ENCODE peak calls at places on chromosomes 16 and 17, in ten cellular contexts. J is stomach, H is endothelial cell of umbilical vein, Q is suprapubic skin, D is H1, U is breast epithelium, A is HepG2, T is prostate gland, G is HCT116, M is vagina. V is an unnamed sample.
A peak's percentile ranks its signal among the peaks of the same experiment; 100 is the strongest.

GRCh38 chr17:66737524-66737923 is 97.4 kb upstream of the CACNG5 start:
- DNase-seq in J (no peak), H (peak; percentile 33), Q (no peak), D (no peak), U (no peak), A (no peak), T (no peak), G (no peak), M (no peak), V (no peak)

GRCh38 chr16:4117250-4117578 is 972 bp upstream of the ADCY9 start:
- DNase-seq in J (no peak), H (no peak), Q (no peak), D (no peak), U (no peak), A (no peak), T (no peak), G (no peak), M (no peak), V (peak; percentile 71)

GRCh38 chr17:18026408-18026776 is 12.6 kb downstream of the ATPAF2 start:
- DNase-seq in J (no peak), H (peak; percentile 29), Q (no peak), D (no peak), U (no peak), A (no peak), T (no peak), G (no peak), M (no peak), V (no peak)

GRCh38 chr16:83110221-83110768 is 483.5 kb downstream of the CDH13 start:
- DNase-seq in J (no peak), H (no peak), Q (no peak), D (no peak), U (no peak), A (no peak), T (no peak), G (no peak), M (no peak), V (no peak)

GRCh38 chr17:62680541-62681052 is 53.1 kb downstream of the MRC2 start:
- DNase-seq in J (peak; percentile 52), H (no peak), Q (no peak), D (no peak), U (peak; percentile 54), A (no peak), T (no peak), G (no peak), M (no peak), V (peak; percentile 51)

GRCh38 chr17:83028851-83029250 is 50.6 kb upstream of the METRNL start:
- DNase-seq in J (peak; percentile 22), H (no peak), Q (no peak), D (no peak), U (no peak), A (no peak), T (no peak), G (no peak), M (no peak), V (no peak)

GRCh38 chr16:11036868-11037410 is 92.6 kb downstream of the CLEC16A start:
- DNase-seq in J (no peak), H (no peak), Q (peak; percentile 45), D (no peak), U (no peak), A (no peak), T (no peak), G (no peak), M (no peak), V (no peak)

GRCh38 chr17:81231766-81232581 is 6.9 kb downstream of the TEPSIN start:
- DNase-seq in J (no peak), H (no peak), Q (no peak), D (no peak), U (no peak), A (no peak), T (no peak), G (no peak), M (no peak), V (no peak)

GRCh38 chr17:60577147-60577925 is 22.7 kb upstream of the PPM1D start:
- DNase-seq in J (no peak), H (peak; percentile 67), Q (no peak), D (no peak), U (no peak), A (peak; percentile 17), T (peak; percentile 45), G (no peak), M (no peak), V (no peak)

GRCh38 chr16:71867934-71868333 is 16.0 kb downstream of the ZNF821 start:
- DNase-seq in J (no peak), H (no peak), Q (no peak), D (no peak), U (no peak), A (peak; percentile 21), T (no peak), G (no peak), M (no peak), V (no peak)

GRCh38 chr16:56594292-56594619 is 4.9 kb downstream of the MT3 start:
- DNase-seq in J (no peak), H (no peak), Q (no peak), D (no peak), U (no peak), A (no peak), T (no peak), G (no peak), M (no peak), V (no peak)

GRCh38 chr16:48478418-48478817 is 93.2 kb upstream of the SIAH1 start:
- DNase-seq in J (no peak), H (no peak), Q (no peak), D (no peak), U (no peak), A (no peak), T (no peak), G (no peak), M (no peak), V (no peak)

DNA sequence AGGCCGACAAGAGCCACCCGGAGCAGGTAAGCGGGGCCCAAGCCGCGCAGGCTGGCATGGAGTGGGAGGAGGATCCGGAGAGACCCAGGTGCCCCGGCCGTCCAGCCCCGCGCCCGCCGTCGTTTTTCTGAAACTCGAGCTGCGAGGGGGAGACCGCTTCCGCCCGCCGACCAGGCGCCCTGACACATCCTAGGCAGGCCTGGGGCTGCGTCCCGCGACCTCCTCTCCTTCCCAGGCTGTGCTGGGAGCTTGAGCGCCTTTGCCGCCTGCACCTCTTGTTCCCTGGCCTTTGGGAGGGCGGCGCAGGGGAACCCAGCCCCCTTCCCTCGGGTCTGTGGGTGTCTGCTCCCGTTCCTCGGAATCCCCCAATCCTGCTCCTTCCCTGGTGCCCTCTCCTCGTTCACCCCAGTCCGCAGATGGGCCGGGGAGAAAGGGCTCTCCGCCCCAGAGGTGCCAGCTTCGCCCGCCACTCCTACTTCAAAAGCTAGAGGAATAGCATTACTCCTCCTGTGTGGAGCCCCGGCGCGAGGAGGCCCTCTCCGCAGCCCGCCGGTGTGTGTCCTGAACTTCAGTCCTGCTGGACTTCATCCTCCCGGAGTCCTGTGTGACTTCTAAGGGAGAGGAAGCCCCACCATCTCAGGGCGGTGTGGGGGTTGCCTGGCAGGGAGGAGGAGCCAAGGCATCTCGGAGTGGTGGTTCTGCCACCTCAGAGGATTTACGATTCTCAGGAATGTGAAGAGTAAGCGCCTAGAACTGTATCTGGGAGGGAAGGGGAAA is 1.0 kb downstream of the NHERF1 start:
- DNase-seq in J (no peak), H (no peak), Q (no peak), D (no peak), U (no peak), A (no peak), T (no peak), G (no peak), M (no peak), V (peak; percentile 93)
- TF ChIP-seq POLR2A in J (no peak), H (no peak), Q (no peak), D (no peak), U (no peak), A (no peak), T (no peak), G (no peak), M (no peak), V (no peak)

GRCh38 chr17:53017227-53017626 is 805.5 kb upstream of the KIF2B start:
- DNase-seq in J (no peak), H (no peak), Q (no peak), D (no peak), U (no peak), A (no peak), T (no peak), G (no peak), M (no peak), V (no peak)
- TF ChIP-seq POLR2AphosphoS5 in J (no peak), H (no peak), Q (no peak), D (no peak), U (no peak), A (no peak), T (no peak), G (no peak), M (no peak), V (no peak)

GRCh38 chr17:28004344-28004743 is 38.1 kb upstream of the NLK start:
- DNase-seq in J (no peak), H (no peak), Q (no peak), D (no peak), U (no peak), A (no peak), T (no peak), G (no peak), M (no peak), V (no peak)

GRCh38 chr17:28010406-28010805 is 32.1 kb upstream of the NLK start:
- DNase-seq in J (no peak), H (no peak), Q (no peak), D (no peak), U (no peak), A (no peak), T (no peak), G (no peak), M (no peak), V (no peak)

GRCh38 chr17:28008526-28008925 is 34.0 kb upstream of the NLK start:
- DNase-seq in J (peak; percentile 46), H (peak; percentile 66), Q (no peak), D (peak; percentile 84), U (no peak), A (peak; percentile 16), T (peak; percentile 10), G (peak; percentile 8), M (no peak), V (no peak)
- H3K36me3 ChIP-seq in J (no peaks in the 10 kb centered on the region), H (no peaks in the 10 kb centered on the region), Q (no peaks in the 10 kb centered on the region), D (no peaks in the 10 kb centered on the region), U (no peaks in the 10 kb centered on the region), A (no peaks in the 10 kb centered on the region), T (no peaks in the 10 kb centered on the region), G (no peaks in the 10 kb centered on the region), M (no peaks in the 10 kb centered on the region), V (no peaks in the 10 kb centered on the region)

DNA sequence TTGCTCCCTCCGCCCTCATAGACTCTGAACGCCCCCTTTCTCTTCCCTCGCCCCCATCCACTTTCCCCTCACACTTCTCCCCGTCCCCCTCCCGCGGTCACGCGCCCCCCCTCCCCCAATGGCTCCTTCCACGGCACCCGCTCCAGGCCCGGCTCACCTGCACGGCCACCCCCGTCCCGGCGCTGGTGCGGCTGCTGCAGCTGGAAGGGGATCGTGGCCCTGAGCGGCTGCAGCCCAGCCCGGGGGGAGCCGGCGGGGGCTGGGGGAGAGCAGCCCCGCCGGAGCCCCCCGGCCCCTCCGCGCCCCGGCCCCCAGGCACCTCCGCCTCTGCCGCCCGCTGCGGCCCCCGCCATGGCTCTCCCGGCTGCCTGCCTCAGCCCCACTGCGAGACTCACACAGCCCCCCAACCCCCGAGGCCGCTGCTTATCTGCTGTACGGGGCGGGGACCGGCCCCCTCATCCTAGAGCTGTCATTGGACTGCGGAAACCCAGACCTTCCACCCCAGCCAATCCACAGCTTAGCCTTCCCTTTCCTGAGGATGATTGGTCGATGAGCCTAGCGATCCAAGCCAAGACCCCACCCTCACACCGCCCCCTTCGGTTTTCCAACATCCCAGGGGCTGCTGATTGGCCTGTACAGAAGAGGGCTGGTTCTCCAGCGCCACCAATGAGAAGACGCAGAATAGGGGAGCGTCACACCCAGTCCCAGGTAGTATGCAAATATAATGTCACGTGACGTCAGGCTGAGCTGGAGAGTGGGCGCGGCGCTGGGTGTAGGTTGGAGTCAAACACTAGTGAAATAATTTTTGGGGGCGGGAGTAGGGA is at the start of gene FAM117A:
- DNase-seq in J (peak; percentile 97), H (peak; percentile 99), Q (peak; percentile 98), D (peak; percentile 91), U (peak; percentile 100), A (peak; percentile 100), T (peak; percentile 99), G (peak; percentile 100), M (peak; percentile 99), V (peak; percentile 95)
- TF ChIP-seq POLR2A in J (no peak), H (peak; percentile 54), Q (peak; percentile 50), D (peak; percentile 83), U (no peak), A (peak; percentile 97), T (peak; percentile 64), G (peak; percentile 74), M (no peak), V (no peak)